ENCODE peak calls at places on chromosomes 5 and 9, in six cellular contexts. A is HCT116, G is foreskin fibroblast, V is uterus, H is pancreas, L is spleen. C is an unnamed sample.

GRCh38 chr9:133768371-133768858 is 30.3 kb upstream of the SARDH start:
- DNase-seq in A (no peak), G (no peak), V (no peak), H (peak; percentile 60), L (peak; percentile 56), C (no peak)

GRCh38 chr9:131390990-131391389 is 2.9 kb upstream of the PRRC2B start:
- DNase-seq in A (no peak), G (no peak), V (no peak), H (no peak), L (no peak), C (no peak)

GRCh38 chr9:128683340-128684064 is 5.5 kb upstream of the SET start:
- DNase-seq in A (no peak), G (peak; percentile 78), V (peak; percentile 50), H (peak; percentile 69), L (peak; percentile 92), C (no peak)

GRCh38 chr5:143776951-143777350 is 35.0 kb upstream of the HMHB1 start:
- DNase-seq in A (no peak), G (peak; percentile 62), V (no peak), H (no peak), L (no peak), C (no peak)

GRCh38 chr5:104361932-104362331 is 799.3 kb upstream of the NUDT12 start:
- DNase-seq in A (no peak), G (no peak), V (no peak), H (no peak), L (no peak), C (no peak)

GRCh38 chr5:131384616-131385214 is 120.9 kb downstream of the CDC42SE2 start:
- DNase-seq in A (no peak), G (no peak), V (no peak), H (no peak), L (no peak), C (no peak)

GRCh38 chr5:96714951-96715451 is 52.8 kb downstream of the CAST start:
- DNase-seq in A (peak; percentile 58), G (peak; percentile 88), V (peak; percentile 55), H (no peak), L (no peak), C (no peak)

GRCh38 chr9:135062254-135062653 is 25.2 kb upstream of the OLFM1 start:
- DNase-seq in A (no peak), G (no peak), V (no peak), H (no peak), L (peak; percentile 19), C (no peak)

GRCh38 chr9:99647617-99648016 is 174.1 kb upstream of the NR4A3 start:
- DNase-seq in A (no peak), G (no peak), V (no peak), H (no peak), L (no peak), C (no peak)

GRCh38 chr9:70362952-70363351 is 51.5 kb downstream of the KLF9 start:
- DNase-seq in A (no peak), G (peak; percentile 75), V (no peak), H (no peak), L (peak; percentile 52), C (no peak)

GRCh38 chr9:98264510-98264909 is 9.1 kb upstream of the TBC1D2 start:
- DNase-seq in A (no peak), G (no peak), V (no peak), H (no peak), L (no peak), C (no peak)

GRCh38 chr9:94139672-94140417 is 55.6 kb downstream of the PTPDC1 start:
- DNase-seq in A (peak; percentile 72), G (peak; percentile 98), V (peak; percentile 98), H (no peak), L (no peak), C (peak; percentile 98)

GRCh38 chr9:128011071-128011817 is 30.5 kb upstream of the EEIG1 start:
- DNase-seq in A (no peak), G (no peak), V (no peak), H (no peak), L (peak; percentile 83), C (no peak)

GRCh38 chr9:33731142-33731541 is 64.2 kb upstream of the PRSS3 start:
- DNase-seq in A (no peak), G (no peak), V (no peak), H (no peak), L (no peak), C (no peak)

GRCh38 chr9:7315746-7316457 is 483.7 kb downstream of the DMAC1 start:
- DNase-seq in A (no peak), G (peak; percentile 75), V (peak; percentile 50), H (no peak), L (no peak), C (no peak)

GRCh38 chr9:104774132-104774531 is 10.2 kb downstream of the NIPSNAP3B start:
- DNase-seq in A (no peak), G (no peak), V (no peak), H (no peak), L (no peak), C (no peak)

GRCh38 chr5:68755293-68755692 is 338.5 kb upstream of the SLC30A5 start:
- DNase-seq in A (no peak), G (no peak), V (no peak), H (no peak), L (no peak), C (no peak)

GRCh38 chr9:3865373-3865772 is 339.6 kb upstream of the RFX3 start:
- DNase-seq in A (no peak), G (peak; percentile 86), V (no peak), H (no peak), L (no peak), C (no peak)

GRCh38 chr9:89542461-89543021 is 44.6 kb upstream of the SEMA4D start:
- DNase-seq in A (no peak), G (no peak), V (no peak), H (no peak), L (peak; percentile 83), C (no peak)

GRCh38 chr9:124054671-124055212 is 43.2 kb downstream of the LHX2 start:
- DNase-seq in A (no peak), G (peak; percentile 75), V (no peak), H (no peak), L (no peak), C (peak; percentile 89)

GRCh38 chr5:142445266-142445665 is 120.4 kb upstream of the SPRY4 start:
- DNase-seq in A (peak; percentile 68), G (peak; percentile 37), V (no peak), H (no peak), L (no peak), C (no peak)

GRCh38 chr5:170148430-170149205 is 42.9 kb downstream of the FOXI1 start:
- DNase-seq in A (no peak), G (no peak), V (no peak), H (no peak), L (no peak), C (no peak)

GRCh38 chr9:34513567-34514214 is 9.1 kb downstream of the ENHO start:
- DNase-seq in A (no peak), G (no peak), V (no peak), H (no peak), L (no peak), C (no peak)

GRCh38 chr9:126112135-126112720 is 214.4 kb upstream of the MVB12B start:
- DNase-seq in A (no peak), G (no peak), V (no peak), H (peak; percentile 17), L (peak; percentile 33), C (no peak)

GRCh38 chr9:84343111-84343521 is 2.6 kb upstream of the SLC28A3 start:
- DNase-seq in A (no peak), G (no peak), V (no peak), H (no peak), L (no peak), C (no peak)

GRCh38 chr9:137318976-137319375 is 16.9 kb upstream of the NRARP start:
- DNase-seq in A (no peak), G (peak; percentile 74), V (peak; percentile 31), H (peak; percentile 61), L (peak; percentile 86), C (no peak)

GRCh38 chr9:93308158-93308602 is 124.2 kb downstream of the WNK2 start:
- DNase-seq in A (no peak), G (no peak), V (no peak), H (peak; percentile 47), L (peak; percentile 59), C (no peak)

GRCh38 chr9:70672136-70672535 is 257.7 kb upstream of the KLF9 start:
- DNase-seq in A (no peak), G (peak; percentile 79), V (no peak), H (no peak), L (no peak), C (no peak)

GRCh38 chr5:116853992-116854391 is 279.4 kb upstream of the SEMA6A start:
- DNase-seq in A (no peak), G (no peak), V (no peak), H (no peak), L (no peak), C (no peak)

GRCh38 chr9:36086442-36086841 is 49.7 kb downstream of the RECK start:
- DNase-seq in A (no peak), G (no peak), V (no peak), H (no peak), L (no peak), C (no peak)

GRCh38 chr9:105067895-105068580 is 140.1 kb upstream of the ABCA1 start:
- DNase-seq in A (no peak), G (peak; percentile 50), V (no peak), H (no peak), L (no peak), C (no peak)

GRCh38 chr9:107738789-107739188 is 249.2 kb upstream of the KLF4 start:
- DNase-seq in A (no peak), G (peak; percentile 77), V (peak; percentile 29), H (no peak), L (no peak), C (no peak)
- H3K4me3 ChIP-seq in A (no peak overlapping the region), G (no peak overlapping the region), V (no peak overlapping the region), H (no peak overlapping the region), L (no peak overlapping the region), C (no peak overlapping the region)

DNA sequence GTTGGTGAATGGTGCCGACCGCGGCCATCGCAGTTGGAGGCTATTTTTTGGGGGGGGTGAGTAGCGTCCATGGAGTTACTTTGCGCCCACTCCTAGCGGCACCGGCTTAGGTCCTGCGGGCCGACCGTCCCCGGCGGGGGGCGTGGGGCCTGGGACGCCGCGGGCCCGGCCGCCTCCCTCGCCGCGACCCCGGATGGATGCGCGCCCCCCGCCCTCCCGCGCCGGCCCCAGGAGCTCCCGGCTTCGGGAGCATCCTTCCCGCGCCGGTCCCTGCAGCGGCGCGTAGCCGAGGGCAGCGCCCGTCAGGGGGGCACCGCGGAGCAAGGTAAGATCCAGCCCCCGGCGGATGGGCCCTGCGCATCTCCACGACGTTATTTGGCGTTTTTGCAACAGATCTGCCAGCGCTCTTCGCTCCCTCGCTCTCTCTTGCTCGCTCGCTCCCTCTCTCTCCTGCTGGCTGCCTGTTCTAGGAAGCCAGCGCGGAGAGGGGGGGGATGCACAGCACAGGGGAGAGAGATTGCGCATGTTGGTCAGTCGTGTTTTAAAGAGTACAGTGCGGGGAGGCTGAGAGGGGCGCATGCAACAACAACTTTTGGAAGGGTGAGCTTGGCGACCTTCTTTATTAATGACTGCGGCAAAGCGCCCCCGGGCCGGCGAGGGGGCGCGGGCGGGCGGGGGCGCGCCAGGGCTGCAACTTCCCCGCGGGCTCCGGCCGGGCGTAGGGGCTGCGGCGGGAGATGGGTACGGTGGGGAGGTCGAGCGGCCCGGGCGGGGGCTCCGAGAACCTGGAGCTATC is 415 bp downstream of the JADE2 start:
- DNase-seq in A (no peak), G (peak; percentile 92), V (peak; percentile 83), H (peak; percentile 78), L (peak; percentile 92), C (peak; percentile 68)
- TF ChIP-seq CTCF in A (no peak), G (no peak), V (no peak), H (no peak), L (no peak), C (no peak)

GRCh38 chr9:5839572-5839902 is 6.6 kb upstream of the ERMP1 start:
- DNase-seq in A (no peak), G (no peak), V (no peak), H (no peak), L (no peak), C (no peak)
- H3K4me3 ChIP-seq in A (no peak overlapping the region), G (no peak overlapping the region), V (no peak overlapping the region), H (no peak overlapping the region), L (no peak overlapping the region), C (no peak overlapping the region)

GRCh38 chr5:66864240-66864884 is 268.2 kb downstream of the MAST4 start:
- DNase-seq in A (no peak), G (peak; percentile 72), V (no peak), H (no peak), L (no peak), C (no peak)
- TF ChIP-seq CTCF in A (peak; percentile 62), G (peak; percentile 58), V (peak; percentile 28), H (no peak), L (peak; percentile 56), C (peak; percentile 78)